ENCODE peak calls at places on chromosomes 12 and 14, in six cellular contexts. V is ovary, Z is GM12864, U is fibroblast of the aortic adventitia, R is stomach, S is endothelial cell. M is an unnamed sample.

GRCh38 chr14:39140170-39140569 is 26.0 kb downstream of the GEMIN2 start:
- DNase-seq in Z (no peak), U (no peak), R (no peak), V (no peak), S (no peak), M (no peak)

GRCh38 chr12:58309806-58310205 is 368.4 kb downstream of the ATP23 start:
- DNase-seq in S (no peak), V (no peak), R (no peak), U (no peak), Z (no peak), M (no peak)

GRCh38 chr12:106292339-106292738 is 10.2 kb upstream of the TCP11L2 start:
- DNase-seq in S (no peak), V (no peak), R (no peak), Z (no peak), U (no peak), M (no peak)

GRCh38 chr12:6944381-6945186 is 762 bp downstream of the C12orf57 start:
- DNase-seq in R (peak), V (peak), S (peak), Z (peak), U (peak), M (peak)

GRCh38 chr12:109624467-109624866 is 50.9 kb downstream of the MVK start:
- DNase-seq in R (no peak), U (no peak), S (no peak), Z (no peak), V (no peak), M (no peak)

GRCh38 chr14:76129851-76130576 is 21.7 kb upstream of the GPATCH2L start:
- DNase-seq in Z (no peak), R (no peak), V (no peak), U (no peak), S (no peak), M (no peak)

GRCh38 chr14:102931580-102932285 is 9.3 kb downstream of the AMN start:
- DNase-seq in S (no peak), U (no peak), R (no peak), V (no peak), Z (no peak), M (no peak)

GRCh38 chr12:58148405-58148804 is 207.0 kb downstream of the ATP23 start:
- DNase-seq in R (no peak), V (no peak), Z (no peak), S (peak), U (peak), M (no peak)

GRCh38 chr12:70069221-70069811 is 173.9 kb upstream of the CNOT2 start:
- DNase-seq in V (no peak), S (no peak), U (no peak), R (no peak), Z (no peak), M (no peak)

GRCh38 chr14:67395876-67396189 is 16.1 kb downstream of the PLEK2 start:
- DNase-seq in U (no peak), Z (no peak), R (no peak), V (no peak), S (no peak), M (no peak)

GRCh38 chr14:100654814-100655795 is 67.9 kb upstream of the BEGAIN start:
- DNase-seq in Z (no peak), U (no peak), S (peak), V (no peak), R (peak), M (no peak)

GRCh38 chr12:57694459-57695019 is 607 bp downstream of the OS9 start:
- DNase-seq in S (peak), U (no peak), R (no peak), V (no peak), Z (no peak), M (no peak)

GRCh38 chr14:34460841-34461240 is 1.2 kb downstream of the SPTSSA start:
- DNase-seq in Z (no peak), V (no peak), R (no peak), S (no peak), U (peak), M (no peak)

GRCh38 chr12:116594325-116595038 is 35.3 kb downstream of the MAP1LC3B2 start:
- DNase-seq in R (no peak), U (no peak), V (no peak), Z (no peak), S (no peak), M (no peak)

GRCh38 chr14:106551265-106551664 is 1024.9 kb downstream of the TMEM121 start:
- DNase-seq in U (no peak), Z (no peak), R (no peak), S (no peak), V (no peak), M (no peak)
- TF ChIP-seq CTCF in U (no peak), Z (peak), R (no peak), S (no peak), V (no peak), M (no peak)

DNA sequence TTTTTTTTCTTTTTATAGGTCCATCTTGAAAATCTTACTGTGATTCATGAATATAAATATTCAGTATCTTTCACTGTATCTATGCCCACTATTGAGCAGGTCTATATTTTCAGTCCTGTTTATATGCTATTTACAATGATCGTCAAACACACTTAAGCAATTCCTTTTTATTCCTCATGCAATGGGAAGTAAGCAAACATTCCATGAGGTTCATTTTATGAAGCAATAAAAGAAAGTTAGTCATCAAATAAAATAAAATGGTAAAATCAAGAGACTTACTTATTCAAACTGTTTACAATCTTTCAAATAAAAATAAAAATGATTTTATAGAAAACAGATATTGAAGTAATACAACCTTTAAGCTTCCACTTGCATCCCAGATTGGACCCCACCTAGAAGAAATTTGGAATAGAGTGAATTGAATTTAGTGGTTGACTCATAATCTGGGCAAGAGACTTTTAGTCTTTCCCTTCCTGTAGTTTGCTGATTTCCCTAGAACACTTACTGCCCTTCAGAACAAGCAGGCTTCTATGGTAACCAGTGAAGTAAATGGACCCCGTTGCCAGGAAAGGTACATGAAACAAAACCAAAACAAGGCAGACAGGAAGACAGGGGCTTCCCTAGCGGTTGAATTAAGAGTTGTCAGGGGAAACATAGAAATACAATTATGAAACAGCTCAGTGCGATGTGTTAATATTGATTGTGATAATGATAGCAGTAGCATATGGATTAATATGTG is 241.0 kb upstream of the ATP2B1 start:
- DNase-seq in V (no peak), Z (peak), R (no peak), U (peak), S (peak), M (peak)
- TF ChIP-seq CTCF in V (no peak), Z (peak), R (no peak), U (no peak), S (no peak), M (no peak)

DNA sequence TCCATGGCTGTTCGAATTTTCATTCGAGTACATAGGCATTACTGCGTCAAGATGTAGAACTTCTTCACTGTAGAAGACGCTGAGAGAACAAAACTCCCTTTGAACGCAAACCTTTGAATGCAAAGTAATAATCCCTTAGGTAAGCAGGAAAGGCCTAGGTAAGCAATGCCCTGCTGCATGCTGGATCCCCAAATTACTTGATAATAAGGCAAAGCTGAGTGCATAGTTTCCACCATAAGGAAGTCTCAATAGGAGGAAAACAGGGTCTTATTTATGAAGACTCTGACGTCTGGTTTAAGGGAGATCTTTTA is 10.0 kb upstream of the RTRAF start:
- DNase-seq in Z (no peak), U (no peak), R (no peak), S (no peak), V (no peak), M (no peak)
- TF ChIP-seq CTCF in Z (no peak), U (no peak), R (no peak), S (peak), V (no peak), M (no peak)

DNA sequence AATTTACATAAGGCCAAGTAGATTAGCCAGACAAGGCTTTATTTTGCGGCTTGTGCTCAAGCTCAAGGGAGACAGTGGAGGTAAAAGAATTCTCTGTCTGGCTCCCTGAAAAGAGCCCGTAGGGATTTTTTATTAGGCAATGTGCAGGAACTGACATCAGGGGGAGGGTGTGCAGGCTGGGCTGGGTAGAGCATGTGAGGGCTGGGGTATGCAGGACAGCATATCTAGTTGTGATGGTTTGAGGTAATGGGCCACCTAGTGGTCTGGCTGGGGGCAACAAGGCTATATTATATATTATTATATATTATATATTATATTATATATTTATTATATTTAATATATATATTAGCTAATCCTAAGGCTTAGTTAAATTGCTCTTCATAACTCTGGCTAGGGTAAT is 102.1 kb downstream of the TMEM117 start:
- DNase-seq in Z (no peak), S (no peak), V (no peak), U (peak), R (no peak), M (no peak)
- TF ChIP-seq CTCF in Z (peak), S (peak), V (no peak), U (peak), R (no peak), M (no peak)

GRCh38 chr12:132374821-132375445 is 45.5 kb upstream of the GALNT9 start:
- DNase-seq in S (no peak), V (no peak), R (no peak), U (no peak), Z (no peak), M (no peak)

GRCh38 chr12:132375747-132376463 is 46.5 kb upstream of the GALNT9 start:
- DNase-seq in U (no peak), Z (no peak), R (no peak), S (no peak), V (no peak), M (no peak)

GRCh38 chr12:132377147-132377546 is 47.8 kb upstream of the GALNT9 start:
- DNase-seq in Z (no peak), V (no peak), R (no peak), S (no peak), U (no peak), M (no peak)

GRCh38 chr12:132373967-132374820 is 44.8 kb upstream of the GALNT9 start:
- DNase-seq in Z (no peak), U (no peak), R (no peak), S (no peak), V (no peak), M (no peak)

DNA sequence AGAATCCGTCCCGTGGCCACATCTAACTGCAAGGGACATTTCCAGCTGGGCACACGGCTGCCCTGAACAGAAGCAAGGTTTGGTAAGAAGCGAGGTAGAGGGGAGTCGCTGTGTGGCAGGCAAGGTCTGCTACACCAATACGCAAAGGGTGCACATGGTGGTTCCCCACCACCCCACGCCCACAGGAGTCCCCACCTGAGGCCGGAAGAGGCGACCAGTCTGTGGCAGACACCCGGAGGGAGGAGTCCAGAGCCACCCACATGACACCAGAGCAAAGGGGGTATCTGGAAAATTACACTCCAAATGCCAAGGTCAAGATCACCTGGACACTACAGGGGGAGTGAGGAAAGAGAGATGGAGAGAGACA is 47.1 kb upstream of the GALNT9 start:
- DNase-seq in U (no peak), S (no peak), V (no peak), Z (no peak), R (no peak), M (no peak)
- TF ChIP-seq CTCF in U (no peak), S (no peak), V (no peak), Z (no peak), R (no peak), M (no peak)

DNA sequence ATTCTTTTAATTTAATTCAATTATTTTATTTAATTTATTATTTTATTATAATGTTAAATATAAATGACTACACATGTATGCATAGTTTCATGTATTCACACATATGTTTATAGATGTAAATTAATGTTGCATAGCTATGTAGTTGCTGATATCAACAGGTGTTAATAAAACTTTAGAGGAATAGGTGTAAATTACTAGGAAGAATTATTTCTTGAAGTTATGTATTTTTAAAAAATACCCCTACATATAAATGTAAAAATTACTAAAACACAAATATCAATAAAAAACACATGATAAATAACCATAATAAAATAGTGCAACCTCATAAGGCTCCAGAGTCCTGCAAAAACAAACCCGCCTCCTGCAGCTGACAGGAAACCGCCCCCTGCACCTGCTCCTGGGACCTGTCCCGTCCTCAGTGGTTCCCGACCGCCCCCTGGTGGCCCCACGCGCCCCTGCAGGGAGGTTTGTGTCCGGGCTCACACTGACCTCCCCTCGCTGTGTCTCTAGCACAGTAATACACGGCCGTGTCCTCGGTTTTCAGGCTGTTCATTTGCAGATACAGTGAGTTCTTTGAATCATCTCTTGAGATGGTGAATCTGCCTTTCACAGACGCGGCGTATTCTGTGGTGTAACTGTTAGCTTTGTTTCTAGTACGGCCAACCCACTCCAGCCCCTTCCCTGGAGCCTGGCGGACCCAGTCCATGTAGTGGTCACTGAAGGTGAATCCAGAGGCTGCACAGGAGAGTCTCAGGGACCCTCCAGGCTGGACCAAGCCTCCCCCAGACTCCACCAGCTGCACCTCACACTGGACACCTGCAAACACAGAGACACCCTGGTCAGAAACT is 1264.0 kb downstream of the TMEM121 start:
- DNase-seq in Z (peak), R (peak), S (no peak), U (no peak), V (peak), M (no peak)
- TF ChIP-seq CTCF in Z (peak), R (no peak), S (no peak), U (peak), V (no peak), M (peak)

DNA sequence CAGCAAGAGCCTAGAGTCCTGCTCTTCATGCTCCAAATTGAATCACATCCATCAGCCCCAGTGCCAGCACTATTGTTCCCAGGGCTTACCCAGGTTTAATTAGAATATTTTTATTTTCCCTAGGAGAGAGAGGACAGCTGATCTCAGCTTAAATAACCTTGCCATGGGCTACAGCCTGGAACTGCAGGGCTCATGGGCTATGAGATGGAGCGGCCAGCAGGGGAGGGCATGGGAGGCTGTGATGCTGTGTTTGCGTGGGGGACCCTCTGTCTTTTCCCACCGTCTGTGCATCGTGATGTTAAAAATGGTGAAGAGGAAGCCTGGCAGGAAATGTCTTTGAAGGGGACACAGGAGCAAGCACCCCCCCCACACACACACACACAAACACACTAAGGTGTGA is 59.3 kb upstream of the WSCD2 start:
- DNase-seq in Z (no peak), U (no peak), S (no peak), R (no peak), V (no peak), M (no peak)
- TF ChIP-seq CTCF in Z (no peak), U (no peak), S (no peak), R (no peak), V (no peak), M (no peak)